ENCODE peak calls at places on chromosome 1, in ten cellular contexts. L, P, M, R, Y, A, F, O, J and H are unnamed samples. For H3K27me3 and H3K36me3, the result is how much of the 10 kb centered on the place peaks cover.

GRCh38 chr1:101310484-101310883 is 73.7 kb downstream of the S1PR1 start:
- DNase-seq in F (no peak), J (no peak), L (no peak), M (no peak), Y (peak), P (peak), R (no peak), O (no peak), A (no peak), H (no peak)

GRCh38 chr1:6991271-6991670 is 206.0 kb downstream of the CAMTA1 start:
- DNase-seq in P (no peak), R (no peak), J (no peak), A (no peak), L (peak), M (no peak), O (no peak), F (peak), Y (no peak), H (no peak)

GRCh38 chr1:214282696-214283225 is 1.8 kb downstream of the SMYD2 start:
- DNase-seq in J (no peak), Y (peak), O (no peak), F (no peak), A (no peak), M (no peak), R (no peak), L (no peak), P (no peak), H (no peak)

GRCh38 chr1:41167688-41168087 is 74.4 kb downstream of the SCMH1 start:
- DNase-seq in A (no peak), F (no peak), P (no peak), J (no peak), M (no peak), Y (no peak), L (no peak), R (no peak), O (no peak), H (no peak)

GRCh38 chr1:111218947-111219346 is 8.6 kb upstream of the CHI3L2 start:
- DNase-seq in M (no peak), F (no peak), Y (no peak), A (no peak), J (no peak), R (no peak), L (no peak), P (no peak), O (no peak), H (no peak)

GRCh38 chr1:228163004-228163753 is 2.4 kb upstream of the IBA57 start:
- DNase-seq in M (peak), A (peak), F (no peak), J (peak), R (no peak), Y (no peak), O (peak), L (peak), P (peak), H (peak)

GRCh38 chr1:107952989-107953388 is 12.0 kb downstream of the VAV3 start:
- DNase-seq in L (no peak), A (no peak), F (no peak), P (no peak), R (no peak), O (no peak), M (no peak), Y (no peak), J (no peak), H (no peak)

GRCh38 chr1:68231627-68232303 is 558 bp downstream of the WLS start:
- DNase-seq in M (peak), P (peak), F (peak), A (peak), R (peak), J (no peak), O (peak), L (peak), Y (no peak), H (peak)

GRCh38 chr1:84960371-84960770 is 36.5 kb downstream of the MCOLN2 start:
- DNase-seq in L (peak), M (no peak), A (no peak), P (no peak), R (no peak), O (no peak), F (peak), J (no peak), Y (no peak), H (no peak)

GRCh38 chr1:227947678-227948492 is at the start of gene WNT9A:
- DNase-seq in O (peak), L (peak), J (peak), P (peak), M (peak), Y (no peak), F (peak), R (no peak), A (peak), H (peak)

GRCh38 chr1:30874176-30874575 is 34.4 kb downstream of the SDC3 start:
- DNase-seq in L (no peak), A (no peak), O (no peak), P (no peak), R (no peak), J (no peak), F (no peak), M (no peak), Y (no peak), H (no peak)

GRCh38 chr1:54498383-54499096 is 49.5 kb upstream of the ACOT11 start:
- DNase-seq in Y (no peak), A (no peak), P (no peak), L (no peak), M (no peak), O (no peak), F (no peak), R (no peak), J (no peak), H (no peak)

GRCh38 chr1:201714542-201715276 is 114.2 kb upstream of the IPO9 start:
- DNase-seq in J (no peak), A (peak), P (peak), F (peak), O (peak), L (peak), Y (no peak), M (peak), R (peak), H (peak)

GRCh38 chr1:206503591-206504362 is 3.6 kb upstream of the RASSF5 start:
- DNase-seq in O (peak), F (peak), P (no peak), Y (no peak), L (peak), A (no peak), R (no peak), M (no peak), J (no peak), H (no peak)

GRCh38 chr1:217369271-217369981 is 261.5 kb downstream of the GPATCH2 start:
- DNase-seq in R (no peak), L (no peak), Y (no peak), O (no peak), F (no peak), M (no peak), J (no peak), A (no peak), P (no peak), H (no peak)

GRCh38 chr1:12229835-12230548 is at the start of gene VPS13D:
- DNase-seq in F (peak), P (peak), O (peak), M (peak), Y (peak), R (peak), A (peak), J (peak), L (peak), H (peak)

GRCh38 chr1:17913326-17914115 is 158.4 kb downstream of the ACTL8 start:
- DNase-seq in M (no peak), R (no peak), L (no peak), P (peak), F (no peak), Y (no peak), A (no peak), J (no peak), O (no peak), H (no peak)

GRCh38 chr1:114081145-114082046 is 72.3 kb downstream of the SYT6 start:
- DNase-seq in O (peak), R (no peak), J (no peak), Y (no peak), P (no peak), L (no peak), M (no peak), A (no peak), F (no peak), H (peak)

GRCh38 chr1:172141351-172142000 is 279.0 kb upstream of the C1orf105 start:
- DNase-seq in R (no peak), J (no peak), L (no peak), Y (no peak), A (no peak), F (no peak), P (no peak), M (no peak), O (no peak), H (no peak)

GRCh38 chr1:84489766-84490165 is 10.7 kb downstream of the RPF1 start:
- DNase-seq in J (no peak), O (no peak), M (no peak), Y (no peak), L (peak), R (no peak), P (no peak), A (no peak), F (no peak), H (no peak)

GRCh38 chr1:32743380-32744062 is 41.0 kb upstream of the SYNC start:
- DNase-seq in M (peak), Y (no peak), A (no peak), F (no peak), O (no peak), L (no peak), J (no peak), R (no peak), P (no peak), H (no peak)

GRCh38 chr1:57874426-57874825 is 450.6 kb upstream of the DAB1 start:
- DNase-seq in M (no peak), L (peak), P (no peak), J (no peak), R (no peak), O (no peak), F (no peak), Y (no peak), A (no peak), H (no peak)

GRCh38 chr1:155856257-155856974 is 598 bp downstream of the GON4L start:
- DNase-seq in F (no peak), J (no peak), Y (no peak), A (no peak), L (no peak), M (no peak), O (no peak), R (no peak), P (no peak), H (no peak)

GRCh38 chr1:157045251-157046218 is at the start of gene ARHGEF11:
- DNase-seq in P (peak), O (peak), Y (no peak), F (peak), M (peak), A (peak), J (peak), R (peak), L (peak), H (peak)

GRCh38 chr1:44855742-44856141 is 12.7 kb upstream of the PTCH2 start:
- DNase-seq in M (no peak), O (no peak), L (peak), P (no peak), Y (no peak), J (no peak), F (no peak), R (no peak), A (no peak), H (no peak)

GRCh38 chr1:35935436-35935835 is 4.5 kb downstream of the AGO3 start:
- DNase-seq in M (no peak), P (no peak), Y (no peak), A (no peak), F (peak), R (no peak), O (no peak), J (no peak), L (no peak), H (no peak)

GRCh38 chr1:92030701-92031107 is 919 bp downstream of the EPHX4 start:
- DNase-seq in L (peak), M (no peak), P (no peak), Y (no peak), O (no peak), F (peak), J (no peak), R (no peak), A (no peak), H (no peak)

GRCh38 chr1:21623411-21623961 is 45.7 kb downstream of the RAP1GAP start:
- DNase-seq in A (peak), J (no peak), R (no peak), M (peak), L (no peak), F (no peak), P (peak), O (no peak), Y (no peak), H (peak)

GRCh38 chr1:35659589-35659988 is 18.3 kb upstream of the PSMB2 start:
- DNase-seq in A (no peak), J (no peak), M (no peak), O (no peak), Y (no peak), R (no peak), F (no peak), L (no peak), P (no peak), H (no peak)

GRCh38 chr1:16967962-16968361 is 12.5 kb downstream of the MFAP2 start:
- DNase-seq in M (no peak), F (no peak), R (no peak), J (peak), O (no peak), P (no peak), L (no peak), Y (no peak), A (no peak), H (no peak)

DNA sequence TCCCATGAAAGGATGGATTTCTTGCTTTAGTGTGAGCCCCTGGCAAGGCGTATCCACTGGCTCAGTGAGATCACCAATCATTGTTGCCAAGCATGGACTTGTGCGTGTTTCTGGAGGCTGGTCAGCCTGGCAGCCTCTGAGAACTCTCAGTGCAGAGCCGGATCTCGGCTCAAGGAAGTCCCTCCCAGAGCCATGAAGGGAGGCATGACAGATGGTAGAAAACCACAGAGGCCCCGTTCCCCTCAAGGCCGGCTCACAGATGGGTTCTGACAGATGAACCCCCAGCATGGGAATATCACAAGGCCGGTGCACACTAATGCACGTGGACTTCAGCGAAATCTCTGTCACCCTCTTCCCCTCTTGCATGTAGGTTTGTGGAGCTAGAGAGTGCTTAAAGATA is 290.5 kb downstream of the AJAP1 start:
- DNase-seq in P (no peak), Y (no peak), M (no peak), R (no peak), J (no peak), A (no peak), L (no peak), F (no peak), O (no peak), H (no peak)
- H3K27ac ChIP-seq in P (no peak), Y (no peak), M (no peak), R (no peak), J (no peak), A (no peak), L (no peak), F (no peak), O (no peak), H (no peak)

GRCh38 chr1:147077081-147077480 is 95.2 kb downstream of the PRKAB2 start:
- DNase-seq in P (no peak), A (no peak), F (no peak), R (no peak), L (no peak), M (no peak), Y (no peak), J (peak), O (no peak), H (no peak)
- H3K27me3 ChIP-seq in P (under half), A (under half), F (half or more), R (half or more), L (half or more), M (under half), Y (under half), J (under half), O (half or more), H (under half)

DNA sequence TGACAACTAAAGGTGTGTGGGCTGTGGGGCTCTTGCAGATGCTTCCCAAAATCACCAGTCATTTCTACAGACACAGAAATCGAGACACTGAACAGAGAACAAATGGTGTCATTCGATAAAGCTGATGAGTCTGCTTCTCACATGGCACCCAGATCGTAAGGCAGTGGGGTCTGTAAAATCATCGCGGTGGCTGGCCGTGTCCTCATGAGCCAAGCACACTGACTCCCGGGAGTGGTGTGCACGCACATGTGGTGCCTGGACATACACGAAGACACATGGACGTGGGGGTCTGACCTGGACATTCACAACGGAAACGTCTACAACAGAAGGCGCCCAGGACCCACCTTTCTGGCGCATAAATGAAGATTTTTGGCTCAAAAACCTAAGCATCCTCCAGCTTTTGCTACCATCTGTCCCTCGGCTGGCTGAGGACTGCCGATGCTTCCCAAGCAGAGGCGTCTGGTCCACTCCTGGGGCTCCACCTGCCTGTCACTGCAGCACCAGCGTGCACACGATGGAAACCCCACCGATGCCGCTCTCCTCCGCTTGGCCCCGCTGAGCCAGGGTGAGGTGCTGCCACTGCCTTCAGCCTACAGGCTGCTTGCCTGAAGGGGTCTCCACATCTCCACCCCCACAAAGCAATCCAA is 6.8 kb downstream of the SMIM1 start:
- DNase-seq in O (no peak), L (no peak), J (no peak), F (no peak), A (no peak), R (no peak), M (no peak), P (no peak), Y (no peak), H (no peak)
- H3K36me3 ChIP-seq in O (under half), L (half or more), J (under half), F (under half), A (under half), R (half or more), M (half or more), P (half or more), Y (under half), H (under half)

DNA sequence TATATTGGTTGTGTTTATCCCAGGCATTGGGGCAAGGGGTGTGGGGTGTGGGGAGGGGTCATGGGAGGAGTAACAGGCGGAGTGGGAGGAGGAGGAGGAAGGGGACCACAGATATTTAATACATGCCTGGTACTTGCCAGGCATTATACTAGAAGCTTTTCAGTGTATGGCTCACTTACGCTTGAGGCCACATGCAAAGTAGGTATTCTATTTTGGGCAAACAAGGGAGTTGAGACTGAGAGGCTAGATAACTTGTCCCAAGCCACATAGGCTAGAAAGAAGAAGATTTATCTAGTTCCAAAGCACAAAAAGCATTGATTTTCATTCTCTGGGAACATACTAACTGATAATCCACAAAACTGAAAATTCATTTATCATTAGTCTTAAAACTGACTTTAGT is 27.2 kb downstream of the NGF start:
- DNase-seq in A (no peak), F (no peak), P (no peak), J (no peak), M (no peak), Y (no peak), R (no peak), L (no peak), O (no peak), H (no peak)
- H3K27ac ChIP-seq in A (no peak), F (no peak), P (no peak), J (no peak), M (no peak), Y (no peak), R (no peak), L (no peak), O (no peak), H (no peak)